ENCODE peak calls at places on chromosomes 2 and 18, in seven cellular contexts. A, L, Q, Z, D, C and F are unnamed samples.

GRCh38 chr2:29612568-29612967 is 308.8 kb downstream of the ALK start:
- DNase-seq in A (no peak), L (no peak), Q (no peak), Z (no peak), D (no peak), C (no peak), F (no peak)

GRCh38 chr2:201860541-201861154 is 54.3 kb downstream of the CDK15 start:
- DNase-seq in A (peak; percentile 84), L (no peak), Q (no peak), Z (peak; percentile 79), D (peak; percentile 35), C (peak; percentile 40), F (peak; percentile 28)

GRCh38 chr2:7031424-7032245 is 114.4 kb downstream of the RNF144A start:
- DNase-seq in A (no peak), L (no peak), Q (no peak), Z (no peak), D (peak; percentile 93), C (peak; percentile 95), F (peak; percentile 96)

GRCh38 chr2:28253543-28253942 is 139.1 kb upstream of the FOSL2 start:
- DNase-seq in A (no peak), L (no peak), Q (no peak), Z (no peak), D (no peak), C (no peak), F (no peak)

GRCh38 chr2:84781942-84782716 is 98.8 kb downstream of the TRABD2A start:
- DNase-seq in A (no peak), L (no peak), Q (no peak), Z (no peak), D (peak; percentile 76), C (peak; percentile 33), F (no peak)

GRCh38 chr2:210519594-210519993 is 36.8 kb upstream of the CPS1 start:
- DNase-seq in A (no peak), L (no peak), Q (no peak), Z (no peak), D (no peak), C (no peak), F (no peak)

GRCh38 chr2:55430536-55430935 is 10.9 kb upstream of the CCDC88A start:
- DNase-seq in A (no peak), L (no peak), Q (no peak), Z (no peak), D (no peak), C (no peak), F (no peak)

GRCh38 chr2:188142088-188142487 is 149.6 kb upstream of the GULP1 start:
- DNase-seq in A (no peak), L (no peak), Q (no peak), Z (no peak), D (no peak), C (no peak), F (no peak)

GRCh38 chr2:8849322-8849721 is 11.9 kb upstream of the KIDINS220 start:
- DNase-seq in A (no peak), L (no peak), Q (no peak), Z (no peak), D (no peak), C (no peak), F (no peak)

GRCh38 chr2:67993329-67993728 is 69.5 kb downstream of the C1D start:
- DNase-seq in A (no peak), L (no peak), Q (no peak), Z (no peak), D (no peak), C (no peak), F (no peak)

GRCh38 chr18:13614318-13614643 is 112.1 kb downstream of the FAM210A start:
- DNase-seq in A (no peak), L (no peak), Q (no peak), Z (no peak), D (no peak), C (no peak), F (no peak)

GRCh38 chr2:27212626-27213471 is 781 bp upstream of the SLC5A6 start:
- DNase-seq in A (peak; percentile 26), L (no peak), Q (no peak), Z (peak; percentile 70), D (no peak), C (no peak), F (no peak)

GRCh38 chr2:20135631-20136050 is 84.2 kb upstream of the LAPTM4A start:
- DNase-seq in A (peak; percentile 80), L (peak; percentile 85), Q (peak; percentile 83), Z (peak; percentile 89), D (peak; percentile 78), C (peak; percentile 85), F (peak; percentile 70)

GRCh38 chr2:174122185-174122584 is 126.1 kb downstream of the OLA1 start:
- DNase-seq in A (no peak), L (no peak), Q (no peak), Z (no peak), D (no peak), C (no peak), F (no peak)

GRCh38 chr2:239081622-239082021 is 233.7 kb downstream of the TWIST2 start:
- DNase-seq in A (no peak), L (no peak), Q (no peak), Z (peak; percentile 54), D (no peak), C (no peak), F (peak; percentile 61)
- H3K36me3 ChIP-seq in A (no peaks in the 10 kb centered on the region), L (no peaks in the 10 kb centered on the region), Q (no peaks in the 10 kb centered on the region), Z (no peaks in the 10 kb centered on the region), D (peaks cover 12% of the 10 kb centered on the region), C (peaks cover 83% of the 10 kb centered on the region), F (peaks cover 77% of the 10 kb centered on the region)

GRCh38 chr2:194320520-194320919 is 1336.5 kb upstream of the SLC39A10 start:
- DNase-seq in A (no peak), L (no peak), Q (no peak), Z (no peak), D (no peak), C (no peak), F (no peak)

GRCh38 chr2:194327196-194327888 is 1329.7 kb upstream of the SLC39A10 start:
- DNase-seq in A (no peak), L (no peak), Q (no peak), Z (no peak), D (no peak), C (no peak), F (peak; percentile 39)

GRCh38 chr2:194319222-194319992 is 1337.6 kb upstream of the SLC39A10 start:
- DNase-seq in A (no peak), L (no peak), Q (no peak), Z (peak; percentile 9), D (no peak), C (no peak), F (no peak)

GRCh38 chr2:194328456-194328855 is 1328.6 kb upstream of the SLC39A10 start:
- DNase-seq in A (no peak), L (no peak), Q (no peak), Z (no peak), D (no peak), C (no peak), F (no peak)

DNA sequence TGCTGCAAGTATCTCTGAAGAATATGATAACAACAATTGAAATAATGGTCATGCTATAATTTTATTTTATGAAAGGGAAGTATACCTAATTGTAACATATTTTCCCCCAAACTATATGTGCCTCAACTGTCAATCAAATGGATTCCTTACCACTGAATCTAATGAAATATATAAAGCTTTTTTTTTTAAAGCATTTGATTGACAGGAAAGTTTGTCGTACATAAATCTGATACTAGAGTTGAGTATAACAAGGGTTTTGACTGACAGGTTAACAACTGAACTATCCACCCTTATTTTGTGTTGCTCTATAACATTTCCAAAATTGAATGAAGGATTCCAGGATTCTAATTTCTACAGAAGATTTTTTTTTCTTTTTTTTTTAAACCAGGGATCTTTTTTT is 1333.3 kb upstream of the SLC39A10 start:
- DNase-seq in A (no peak), L (no peak), Q (no peak), Z (no peak), D (no peak), C (no peak), F (no peak)
- TF ChIP-seq EP300 in A (no peak), L (no peak), Q (no peak), Z (no peak), D (no peak), C (no peak), F (no peak)

DNA sequence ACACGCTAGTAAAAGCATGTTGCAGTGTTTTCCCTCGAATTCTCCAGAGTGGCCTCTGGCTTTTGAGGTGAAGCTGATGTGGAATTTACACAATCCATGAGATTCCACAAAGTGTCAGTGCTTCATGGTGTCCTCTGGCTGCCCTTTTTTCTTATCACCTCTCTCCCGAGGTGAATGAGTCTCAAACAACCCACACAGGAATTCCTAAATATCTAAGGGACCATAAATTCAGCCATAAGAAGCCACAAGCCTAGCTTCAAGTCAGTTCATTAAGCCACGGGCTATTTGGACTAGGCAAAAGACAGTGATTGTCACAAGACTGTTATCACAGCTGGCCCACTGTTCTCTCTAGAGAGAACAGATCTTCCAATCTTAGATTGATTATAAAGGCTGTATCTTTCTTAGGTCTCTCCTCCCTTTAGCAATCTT is 4.3 kb downstream of the NEMP2 start:
- DNase-seq in A (no peak), L (no peak), Q (no peak), Z (no peak), D (no peak), C (no peak), F (no peak)
- H3K27ac ChIP-seq in A (peak overlapping the region; percentile 12), L (no peak overlapping the region), Q (no peak overlapping the region), Z (no peak overlapping the region), D (no peak overlapping the region), C (no peak overlapping the region), F (peak overlapping the region; percentile 40)

GRCh38 chr18:75582406-75582821 is 154.9 kb upstream of the SMIM21 start:
- DNase-seq in A (no peak), L (no peak), Q (no peak), Z (no peak), D (no peak), C (no peak), F (no peak)
- H3K36me3 ChIP-seq in A (no peaks in the 10 kb centered on the region), L (no peaks in the 10 kb centered on the region), Q (no peaks in the 10 kb centered on the region), Z (no peaks in the 10 kb centered on the region), D (no peaks in the 10 kb centered on the region), C (no peaks in the 10 kb centered on the region), F (no peaks in the 10 kb centered on the region)

GRCh38 chr2:239258248-239258647 is 142.6 kb downstream of the HDAC4 start:
- DNase-seq in A (no peak), L (no peak), Q (no peak), Z (no peak), D (no peak), C (no peak), F (no peak)
- TF ChIP-seq EP300 in A (no peak), L (no peak), Q (no peak), Z (no peak), D (no peak), C (no peak), F (no peak)

DNA sequence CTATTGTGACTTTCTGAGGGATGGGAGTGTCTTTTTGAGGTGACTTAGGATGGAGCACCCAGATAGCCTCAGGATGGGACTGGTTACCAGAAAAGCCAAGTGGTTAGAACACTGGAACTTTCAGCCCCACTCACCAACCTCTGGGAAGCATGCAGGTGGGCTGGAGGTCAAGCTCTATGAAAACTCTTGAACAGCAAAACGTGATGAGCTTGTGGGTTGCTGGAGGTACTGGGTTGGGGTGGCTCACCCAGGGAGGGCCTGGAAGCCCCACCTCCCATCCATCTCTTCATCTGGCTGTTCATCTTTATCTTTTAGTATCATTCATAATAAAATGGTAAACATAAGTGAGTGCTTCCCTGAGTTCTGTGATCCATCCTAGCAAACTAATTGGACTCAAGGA is 216.4 kb downstream of the SPP2 start:
- DNase-seq in A (no peak), L (no peak), Q (no peak), Z (no peak), D (no peak), C (no peak), F (no peak)
- H3K27ac ChIP-seq in A (no peak overlapping the region), L (no peak overlapping the region), Q (no peak overlapping the region), Z (no peak overlapping the region), D (no peak overlapping the region), C (no peak overlapping the region), F (no peak overlapping the region)